ENCODE peak calls at places on chromosomes 6 and 20, in five cellular contexts. C is aorta, K is pancreas, H is caudate nucleus, S is breast epithelium. E is an unnamed sample.

GRCh38 chr6:150269857-150270223 is 99.0 kb upstream of the IYD start:
- DNase-seq in C (no peak), K (peak; percentile 17), H (no peak), S (no peak), E (no peak)

GRCh38 chr20:1803216-1804128 is 91.7 kb upstream of the SIRPA start:
- DNase-seq in C (peak; percentile 92), K (no peak), H (peak; percentile 48), S (no peak), E (peak; percentile 33)

GRCh38 chr6:111238464-111239119 is 151.3 kb downstream of the SLC16A10 start:
- DNase-seq in C (no peak), K (no peak), H (no peak), S (no peak), E (no peak)

GRCh38 chr20:1423625-1424106 is 30.8 kb upstream of the FKBP1A start:
- DNase-seq in C (no peak), K (peak; percentile 34), H (no peak), S (no peak), E (peak; percentile 15)

GRCh38 chr20:17036546-17036945 is 190.3 kb upstream of the PCSK2 start:
- DNase-seq in C (no peak), K (no peak), H (no peak), S (no peak), E (no peak)

GRCh38 chr6:80259113-80259512 is 152.6 kb downstream of the BCKDHB start:
- DNase-seq in C (no peak), K (no peak), H (no peak), S (no peak), E (no peak)

GRCh38 chr20:403582-403957 is 4.5 kb upstream of the RBCK1 start:
- DNase-seq in C (no peak), K (no peak), H (no peak), S (no peak), E (no peak)

GRCh38 chr20:35404614-35405259 is 7.0 kb downstream of the UQCC1 start:
- DNase-seq in C (no peak), K (no peak), H (no peak), S (no peak), E (no peak)

GRCh38 chr20:3021327-3021726 is 22.1 kb upstream of the GNRH2 start:
- DNase-seq in C (no peak), K (no peak), H (no peak), S (no peak), E (no peak)

GRCh38 chr6:99412065-99412464 is 13.0 kb downstream of the PNISR start:
- DNase-seq in C (no peak), K (no peak), H (peak; percentile 3), S (no peak), E (no peak)

GRCh38 chr20:32247957-32248497 is 29.4 kb upstream of the KIF3B start:
- DNase-seq in C (no peak), K (no peak), H (no peak), S (no peak), E (no peak)

GRCh38 chr20:57188576-57189079 is 77.8 kb downstream of the BMP7 start:
- DNase-seq in C (no peak), K (no peak), H (no peak), S (no peak), E (no peak)

GRCh38 chr6:54958446-54958845 is 111.9 kb downstream of the FAM83B start:
- DNase-seq in C (no peak), K (no peak), H (no peak), S (no peak), E (no peak)

GRCh38 chr6:36118550-36119107 is 11.7 kb upstream of the MAPK13 start:
- DNase-seq in C (no peak), K (no peak), H (no peak), S (peak; percentile 45), E (no peak)

GRCh38 chr20:51732454-51732791 is 35.8 kb downstream of the ATP9A start:
- DNase-seq in C (no peak), K (no peak), H (no peak), S (no peak), E (no peak)

GRCh38 chr6:16901777-16902176 is 140.5 kb upstream of the ATXN1 start:
- DNase-seq in C (peak; percentile 78), K (peak; percentile 47), H (no peak), S (peak; percentile 78), E (no peak)

GRCh38 chr20:50415516-50416268 is 94.5 kb upstream of the PTPN1 start:
- DNase-seq in C (peak; percentile 99), K (peak; percentile 99), H (peak; percentile 91), S (peak; percentile 99), E (peak; percentile 96)

GRCh38 chr6:5968817-5969726 is 37.7 kb downstream of the NRN1 start:
- DNase-seq in C (peak; percentile 87), K (peak; percentile 26), H (no peak), S (peak; percentile 37), E (no peak)

GRCh38 chr6:87333033-87333432 is 4.0 kb upstream of the GJB7 start:
- DNase-seq in C (no peak), K (no peak), H (no peak), S (no peak), E (no peak)

GRCh38 chr20:300345-300744 is 3.0 kb downstream of the ZCCHC3 start:
- DNase-seq in C (no peak), K (no peak), H (no peak), S (no peak), E (no peak)

GRCh38 chr20:17680128-17680835 is 1.8 kb downstream of the RRBP1 start:
- DNase-seq in C (peak; percentile 68), K (peak; percentile 64), H (no peak), S (peak; percentile 50), E (no peak)

GRCh38 chr6:153167026-153167891 is 36.2 kb upstream of the RGS17 start:
- DNase-seq in C (no peak), K (no peak), H (no peak), S (no peak), E (no peak)

GRCh38 chr6:47161176-47161687 is 119.1 kb upstream of the ADGRF1 start:
- DNase-seq in C (no peak), K (peak; percentile 30), H (no peak), S (no peak), E (no peak)

GRCh38 chr20:35511814-35512420 is 17.5 kb downstream of the C20orf173 start:
- DNase-seq in C (peak; percentile 10), K (no peak), H (no peak), S (no peak), E (no peak)

GRCh38 chr20:21613512-21613911 is 92.0 kb upstream of the PAX1 start:
- DNase-seq in C (no peak), K (no peak), H (no peak), S (no peak), E (no peak)

GRCh38 chr20:62980380-62980960 is 26.3 kb downstream of the BHLHE23 start:
- DNase-seq in C (no peak), K (no peak), H (no peak), S (no peak), E (no peak)

GRCh38 chr20:37290158-37290810 is 829 bp downstream of the MANBAL start:
- DNase-seq in C (no peak), K (no peak), H (no peak), S (no peak), E (no peak)

GRCh38 chr6:46290916-46291633 is 120.3 kb upstream of the ENPP5 start:
- DNase-seq in C (no peak), K (peak; percentile 47), H (no peak), S (no peak), E (no peak)

GRCh38 chr20:33908868-33909267 is 84.8 kb upstream of the RALY start:
- DNase-seq in C (no peak), K (no peak), H (no peak), S (no peak), E (no peak)

GRCh38 chr20:33910529-33911327 is 83.0 kb upstream of the RALY start:
- DNase-seq in C (no peak), K (no peak), H (no peak), S (no peak), E (no peak)

GRCh38 chr20:33908351-33908750 is 85.4 kb upstream of the RALY start:
- DNase-seq in C (no peak), K (no peak), H (no peak), S (no peak), E (no peak)

GRCh38 chr20:33909331-33909921 is 84.3 kb upstream of the RALY start:
- DNase-seq in C (no peak), K (no peak), H (no peak), S (no peak), E (no peak)

GRCh38 chr20:33910056-33910455 is 83.7 kb upstream of the RALY start:
- DNase-seq in C (no peak), K (no peak), H (no peak), S (no peak), E (no peak)
- H3K27ac ChIP-seq in C (no peak overlapping the region), K (no peak overlapping the region), H (no peak overlapping the region), S (no peak overlapping the region), E (no peak overlapping the region)

GRCh38 chr6:160139420-160139851 is 17.8 kb downstream of the SLC22A1 start:
- DNase-seq in C (no peak), K (no peak), H (no peak), S (no peak), E (no peak)
- H3K27ac ChIP-seq in C (peak overlapping the region; percentile 84), K (no peak overlapping the region), H (no peak overlapping the region), S (no peak overlapping the region), E (no peak overlapping the region)

GRCh38 chr6:106692112-106692822 is 62.9 kb downstream of the QRSL1 start:
- DNase-seq in C (peak; percentile 66), K (peak; percentile 84), H (no peak), S (peak; percentile 70), E (peak; percentile 6)

GRCh38 chr6:106693343-106693742 is 64.0 kb downstream of the QRSL1 start:
- DNase-seq in C (no peak), K (no peak), H (no peak), S (no peak), E (no peak)

GRCh38 chr6:106692823-106693216 is 63.4 kb downstream of the QRSL1 start:
- DNase-seq in C (no peak), K (no peak), H (no peak), S (no peak), E (no peak)

GRCh38 chr6:106688177-106688951 is 59.0 kb downstream of the QRSL1 start:
- DNase-seq in C (no peak), K (no peak), H (no peak), S (no peak), E (no peak)

DNA sequence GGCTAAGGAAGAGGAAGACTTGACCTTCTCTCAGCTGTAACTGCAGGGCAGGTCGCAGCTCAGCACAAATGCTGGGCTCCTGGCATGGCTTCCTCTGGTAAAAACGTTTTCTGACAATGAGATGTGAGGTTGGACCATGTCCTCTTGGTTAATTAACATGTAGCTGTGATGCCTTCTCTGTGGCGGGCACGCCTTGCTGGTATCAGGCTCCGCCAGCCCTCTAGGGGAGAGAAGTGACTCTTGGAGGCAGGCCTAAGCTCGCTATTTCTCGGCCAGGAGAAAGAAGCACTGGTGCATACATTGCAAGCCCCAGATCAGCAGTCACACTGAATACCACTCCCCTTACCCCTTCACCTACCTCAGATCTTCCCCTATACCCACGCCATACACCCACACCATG is 65.0 kb downstream of the QRSL1 start:
- DNase-seq in C (no peak), K (no peak), H (no peak), S (no peak), E (no peak)
- H3K27ac ChIP-seq in C (no peak overlapping the region), K (no peak overlapping the region), H (peak overlapping the region; percentile 26), S (no peak overlapping the region), E (no peak overlapping the region)

DNA sequence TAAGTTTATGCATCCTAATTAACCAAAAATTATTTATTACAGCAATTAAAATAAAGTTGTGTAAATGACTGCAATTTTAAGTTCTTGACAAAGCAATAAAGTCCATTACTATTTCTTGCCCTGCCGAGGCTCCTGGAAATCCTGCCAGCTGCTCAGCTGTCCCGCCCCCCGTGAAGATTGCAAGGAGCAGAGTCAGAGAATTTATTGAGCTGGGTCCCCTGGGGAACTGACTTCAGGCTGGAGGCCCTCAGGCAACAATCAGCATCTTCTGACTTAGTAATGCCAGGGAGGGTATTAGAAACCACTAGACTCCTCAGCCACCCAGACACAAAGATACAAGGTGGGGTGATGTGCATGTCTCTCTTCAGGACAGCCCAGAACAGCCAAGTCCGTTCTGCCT is 92.3 kb downstream of the EDN3 start:
- DNase-seq in C (no peak), K (no peak), H (no peak), S (no peak), E (no peak)
- H3K27ac ChIP-seq in C (no peak overlapping the region), K (no peak overlapping the region), H (no peak overlapping the region), S (no peak overlapping the region), E (no peak overlapping the region)